ENCODE peak calls at places on chromosomes 7 and 10, in five cellular contexts. C, Y, O, W and B are unnamed samples.

GRCh38 chr10:59623100-59623822 is 86.4 kb downstream of the SLC16A9 start:
- DNase-seq in Y (no peak), W (no peak), C (no peak), O (no peak), B (no peak)

GRCh38 chr7:37208528-37208927 is 240.1 kb downstream of the ELMO1 start:
- DNase-seq in Y (peak; percentile 25), O (peak; percentile 15), W (peak; percentile 73), C (peak; percentile 62), B (peak; percentile 32)

GRCh38 chr7:74519395-74519794 is 65.7 kb downstream of the GTF2IRD1 start:
- DNase-seq in W (no peak), Y (no peak), C (no peak), O (no peak), B (no peak)

GRCh38 chr10:66695046-66695445 is 230.8 kb upstream of the LRRTM3 start:
- DNase-seq in Y (no peak), W (no peak), O (no peak), C (no peak), B (no peak)

GRCh38 chr10:78831001-78831400 is 237.8 kb upstream of the ZMIZ1 start:
- DNase-seq in C (no peak), W (no peak), Y (no peak), O (no peak), B (no peak)

GRCh38 chr10:21687197-21687993 is 153.4 kb downstream of the MLLT10 start:
- DNase-seq in C (peak; percentile 52), W (no peak), Y (no peak), O (no peak), B (no peak)

GRCh38 chr10:58475322-58476277 is 37.1 kb upstream of the BICC1 start:
- DNase-seq in C (peak; percentile 67), Y (no peak), O (no peak), W (no peak), B (no peak)

GRCh38 chr10:37687581-37687980 is 169.8 kb downstream of the ZNF248 start:
- DNase-seq in C (no peak), Y (no peak), O (no peak), W (no peak), B (no peak)

GRCh38 chr10:49334993-49335972 is 36.3 kb downstream of the C10orf71 start:
- DNase-seq in Y (no peak), W (no peak), O (no peak), C (no peak), B (no peak)

GRCh38 chr7:142602756-142603155 is 146.5 kb upstream of the PRSS1 start:
- DNase-seq in W (no peak), Y (no peak), C (no peak), O (no peak), B (no peak)

GRCh38 chr10:69229565-69229886 is 9.4 kb downstream of the HKDC1 start:
- DNase-seq in Y (no peak), O (no peak), C (no peak), W (no peak), B (no peak)

GRCh38 chr7:27159278-27160146 is 3.0 kb upstream of the HOXA7 start:
- DNase-seq in W (no peak), Y (no peak), O (no peak), C (no peak), B (no peak)

GRCh38 chr10:68756766-68757165 is 35.7 kb downstream of the CCAR1 start:
- DNase-seq in C (no peak), Y (no peak), O (no peak), W (no peak), B (no peak)

GRCh38 chr10:122504551-122504950 is 43.2 kb downstream of the HTRA1 start:
- DNase-seq in O (no peak), C (peak; percentile 94), W (peak; percentile 84), Y (peak; percentile 35), B (no peak)

GRCh38 chr7:65382452-65382851 is 8.8 kb downstream of the ZNF92 start:
- DNase-seq in O (no peak), C (no peak), Y (no peak), W (no peak), B (no peak)

GRCh38 chr7:157440346-157441022 is 103.7 kb downstream of the DNAJB6 start:
- DNase-seq in W (no peak), O (no peak), Y (no peak), C (no peak), B (no peak)

GRCh38 chr10:3961082-3961481 is 176.1 kb upstream of the KLF6 start:
- DNase-seq in C (no peak), O (no peak), W (no peak), Y (no peak), B (no peak)

GRCh38 chr7:16647435-16647960 is 1.5 kb downstream of the BZW2 start:
- DNase-seq in C (peak; percentile 36), Y (no peak), O (no peak), W (no peak), B (no peak)

GRCh38 chr10:112261281-112261822 is 21.8 kb upstream of the TECTB start:
- DNase-seq in Y (no peak), O (no peak), C (peak; percentile 77), W (no peak), B (no peak)

GRCh38 chr7:13181221-13181620 is 493.8 kb downstream of the ARL4A start:
- DNase-seq in W (no peak), Y (no peak), O (no peak), C (peak; percentile 16), B (no peak)

GRCh38 chr10:6671976-6672375 is 91.9 kb upstream of the PRKCQ start:
- DNase-seq in O (no peak), C (peak; percentile 5), W (no peak), Y (no peak), B (no peak)

GRCh38 chr7:127391591-127392181 is 822 bp downstream of the ZNF800 start:
- DNase-seq in W (no peak), C (peak; percentile 24), O (no peak), Y (peak; percentile 8), B (peak; percentile 22)

GRCh38 chr7:116592445-116592844 is 67.6 kb downstream of the CAV1 start:
- DNase-seq in W (no peak), C (no peak), O (no peak), Y (no peak), B (no peak)

GRCh38 chr7:142918901-142919300 is 14.6 kb downstream of the TRPV5 start:
- DNase-seq in Y (no peak), O (no peak), C (no peak), W (no peak), B (no peak)

GRCh38 chr7:123966936-123967335 is 41.9 kb downstream of the SPAM1 start:
- DNase-seq in Y (no peak), W (no peak), C (no peak), O (no peak), B (no peak)

GRCh38 chr10:72034761-72035160 is 53.6 kb downstream of the SPOCK2 start:
- DNase-seq in C (no peak), W (no peak), Y (no peak), O (no peak), B (no peak)

GRCh38 chr7:134908289-134908688 is 78.0 kb upstream of the AGBL3 start:
- DNase-seq in C (peak; percentile 85), O (no peak), W (no peak), Y (no peak), B (no peak)

GRCh38 chr7:130989006-130989795 is 255.2 kb upstream of the KLF14 start:
- DNase-seq in Y (no peak), O (no peak), C (no peak), W (no peak), B (no peak)

GRCh38 chr10:48274636-48275035 is at the start of gene FRMPD2:
- DNase-seq in Y (no peak), O (no peak), W (no peak), C (no peak), B (no peak)

GRCh38 chr7:127514499-127514898 is 70.9 kb downstream of the GCC1 start:
- DNase-seq in O (no peak), Y (peak; percentile 31), C (peak; percentile 39), W (peak; percentile 68), B (no peak)

GRCh38 chr7:1022356-1022755 is 22.0 kb upstream of the GPR146 start:
- DNase-seq in O (no peak), Y (no peak), W (no peak), C (no peak), B (no peak)

GRCh38 chr7:129188892-129189660 is 643 bp downstream of the SMO start:
- DNase-seq in W (peak; percentile 89), O (no peak), Y (peak; percentile 48), C (peak; percentile 27), B (peak; percentile 46)

GRCh38 chr7:134632937-134633540 is 13.6 kb upstream of the BPGM start:
- DNase-seq in O (peak; percentile 58), Y (peak; percentile 67), C (peak; percentile 69), W (peak; percentile 34), B (no peak)

DNA sequence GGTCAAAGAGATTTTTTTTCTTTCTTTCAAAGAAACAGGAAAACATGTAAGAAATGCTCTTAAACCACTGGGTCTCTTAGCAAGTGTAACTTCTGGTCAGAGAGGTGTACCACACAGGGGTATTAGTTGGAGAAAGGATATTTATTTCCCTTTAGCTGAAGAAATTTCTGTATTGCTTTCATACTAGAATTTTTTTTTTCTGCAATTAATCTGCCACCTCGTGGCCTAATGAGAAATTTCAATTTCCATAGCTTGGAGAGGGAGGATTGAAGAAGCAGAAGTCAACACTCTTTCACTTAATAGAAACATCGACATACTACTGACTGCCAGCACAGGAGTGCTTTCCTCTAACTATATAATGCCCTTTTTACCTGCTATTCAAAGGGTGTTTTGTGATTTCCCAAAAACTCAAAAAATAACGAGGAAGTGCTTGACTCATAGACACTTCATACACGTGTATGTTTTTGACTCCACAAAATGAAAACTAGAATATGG is 177.6 kb upstream of the NAMPT start:
- DNase-seq in O (peak; percentile 60), C (peak; percentile 52), W (peak; percentile 12), Y (no peak), B (no peak)
- TF ChIP-seq CTCF in O (peak; percentile 86), C (peak; percentile 60), W (peak; percentile 79), Y (peak; percentile 80), B (no peak)

DNA sequence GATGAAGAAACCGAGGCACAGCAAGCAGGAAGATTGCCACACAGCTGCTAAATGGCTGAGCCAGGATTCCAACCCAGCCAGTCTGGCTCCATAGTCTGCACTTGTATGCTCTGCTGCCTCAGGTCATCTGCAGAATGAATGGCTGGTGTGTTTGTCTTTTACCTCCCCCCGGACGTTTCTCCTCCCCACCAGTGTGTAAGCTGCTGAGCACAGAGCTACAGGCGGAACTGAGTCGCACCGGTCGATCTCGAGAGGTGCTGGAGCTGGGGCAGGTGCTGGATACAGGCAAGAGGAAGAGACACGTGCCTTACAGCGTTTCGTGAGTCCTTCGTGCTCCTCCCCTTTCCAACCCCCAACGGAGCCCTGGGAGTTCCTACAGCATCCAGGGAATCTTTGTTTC is 2.6 kb downstream of the CNPY4 start:
- DNase-seq in O (no peak), C (no peak), Y (no peak), W (no peak), B (no peak)
- TF ChIP-seq USF2 in O (no peak), C (no peak), Y (no peak), W (no peak), B (no peak)

DNA sequence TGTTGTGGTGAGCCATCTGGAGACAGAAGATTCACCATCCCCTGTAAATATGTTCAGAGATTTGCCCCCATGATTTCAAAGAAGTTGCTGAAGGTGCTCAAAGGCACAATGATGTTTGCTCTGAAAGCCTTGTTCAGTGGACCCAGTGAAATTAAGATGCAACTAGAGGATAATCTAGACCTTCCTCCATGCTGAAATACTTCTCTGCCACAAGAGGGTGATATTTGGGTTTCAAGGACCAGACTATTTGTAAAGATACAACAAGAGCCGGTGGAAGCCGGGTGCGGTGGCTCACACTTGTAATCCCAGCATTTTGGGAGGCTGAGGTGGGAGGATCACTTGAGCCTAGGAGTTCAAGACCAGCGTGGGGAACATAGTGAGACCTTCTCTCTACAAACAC is 13.5 kb upstream of the MSRB2 start:
- DNase-seq in W (no peak), C (peak; percentile 9), O (peak; percentile 17), Y (peak; percentile 21), B (no peak)
- TF ChIP-seq CTCF in W (peak; percentile 29), C (peak; percentile 13), O (peak; percentile 55), Y (peak; percentile 25), B (no peak)

GRCh38 chr10:1300218-1300617 is 244.0 kb downstream of the WDR37 start:
- DNase-seq in W (no peak), Y (no peak), O (no peak), C (no peak), B (no peak)
- TF ChIP-seq USF2 in W (no peak), Y (no peak), O (no peak), C (no peak), B (no peak)